ENCODE peak calls at places on chromosomes 7 and 10, in eight cellular contexts. M is prostate gland; O is nephron progenitor cell; B is stomach; C is CD8-positive, alpha-beta T cell; V is cardiac muscle cell; D is fibroblast of the aortic adventitia; S is colonic mucosa. L is an unnamed sample.

GRCh38 chr7:107659666-107660065 is 962 bp upstream of the SLC26A4 start:
- DNase-seq in C (no peak), M (no peak), B (no peak), S (no peak), O (no peak), V (no peak), D (peak; percentile 90), L (no peak)

GRCh38 chr7:84194484-84195260 is at the start of gene SEMA3A:
- DNase-seq in D (peak; percentile 89), B (no peak), M (peak; percentile 10), S (peak; percentile 22), O (peak; percentile 33), C (peak; percentile 49), V (peak; percentile 89), L (no peak)

GRCh38 chr7:142498364-142498763 is 240.5 kb upstream of the PRSS58 start:
- DNase-seq in D (no peak), O (no peak), C (no peak), M (no peak), B (no peak), V (no peak), S (no peak), L (no peak)

GRCh38 chr10:109823196-109823595 is 100.1 kb downstream of the XPNPEP1 start:
- DNase-seq in S (no peak), B (no peak), O (no peak), D (no peak), V (no peak), C (no peak), M (no peak), L (no peak)

GRCh38 chr7:117020605-117021002 is 67.3 kb downstream of the ST7 start:
- DNase-seq in D (no peak), S (no peak), B (no peak), O (no peak), M (no peak), C (no peak), V (peak; percentile 14), L (no peak)

GRCh38 chr10:69464401-69464800 is 13.1 kb downstream of the TSPAN15 start:
- DNase-seq in M (no peak), C (no peak), O (no peak), S (no peak), D (no peak), B (no peak), V (no peak), L (no peak)

GRCh38 chr10:50421026-50421719 is 169.9 kb upstream of the ASAH2 start:
- DNase-seq in O (peak; percentile 33), C (no peak), B (peak; percentile 41), M (no peak), V (peak; percentile 41), D (no peak), S (peak; percentile 42), L (no peak)

GRCh38 chr7:43639858-43640491 is 57.1 kb downstream of the STK17A start:
- DNase-seq in C (no peak), V (peak; percentile 17), D (peak; percentile 86), O (no peak), B (peak; percentile 72), S (peak; percentile 60), M (no peak), L (no peak)

GRCh38 chr7:138565451-138566114 is 105.5 kb downstream of the TRIM24 start:
- DNase-seq in V (no peak), M (no peak), D (peak; percentile 72), B (no peak), C (no peak), O (no peak), S (no peak), L (no peak)

GRCh38 chr7:34385385-34385784 is 272.6 kb upstream of the NPSR1 start:
- DNase-seq in O (no peak), M (no peak), D (no peak), C (no peak), B (no peak), V (no peak), S (no peak), L (no peak)

GRCh38 chr10:127889605-127890195 is 3.0 kb downstream of the CLRN3 start:
- DNase-seq in O (no peak), B (no peak), V (no peak), D (peak; percentile 27), C (no peak), M (no peak), S (peak; percentile 34), L (no peak)

GRCh38 chr10:113139695-113140094 is 189.6 kb downstream of the TCF7L2 start:
- DNase-seq in C (no peak), M (no peak), O (no peak), B (no peak), V (no peak), D (peak; percentile 63), S (no peak), L (no peak)

GRCh38 chr7:95933618-95934017 is 161.3 kb downstream of the DYNC1I1 start:
- DNase-seq in C (no peak), S (no peak), V (no peak), O (no peak), D (no peak), B (no peak), M (no peak), L (no peak)

GRCh38 chr7:7672545-7673239 is 32.1 kb downstream of the UMAD1 start:
- DNase-seq in C (no peak), B (no peak), M (no peak), D (no peak), S (no peak), V (no peak), O (no peak), L (no peak)

GRCh38 chr7:158252837-158253669 is 334.6 kb downstream of the PTPRN2 start:
- DNase-seq in D (no peak), S (no peak), V (no peak), O (no peak), M (no peak), B (peak; percentile 17), C (peak; percentile 43), L (peak; percentile 4)

GRCh38 chr10:12960939-12961338 is 40.6 kb downstream of the CCDC3 start:
- DNase-seq in C (no peak), M (no peak), O (no peak), B (no peak), S (no peak), D (no peak), V (no peak), L (no peak)

GRCh38 chr10:121541450-121541849 is 56.8 kb downstream of the FGFR2 start:
- DNase-seq in B (no peak), M (no peak), S (no peak), O (no peak), C (no peak), D (no peak), V (no peak), L (no peak)

GRCh38 chr7:50491943-50492342 is 41.8 kb upstream of the FIGNL1 start:
- DNase-seq in B (no peak), O (no peak), M (no peak), V (no peak), D (no peak), S (no peak), C (no peak), L (no peak)

GRCh38 chr7:71239517-71239916 is 107.6 kb downstream of the GALNT17 start:
- DNase-seq in C (no peak), M (peak; percentile 46), B (no peak), S (no peak), V (peak; percentile 64), O (no peak), D (no peak), L (no peak)

GRCh38 chr7:101867265-101867664 is 49.8 kb downstream of the CUX1 start:
- DNase-seq in M (no peak), C (no peak), S (no peak), V (no peak), B (no peak), D (no peak), O (no peak), L (no peak)

GRCh38 chr10:83991986-83992753 is 147.1 kb upstream of the GHITM start:
- DNase-seq in O (peak; percentile 59), V (peak; percentile 62), B (no peak), S (peak; percentile 31), M (no peak), D (no peak), C (no peak), L (no peak)

GRCh38 chr10:58930497-58930896 is 245.9 kb upstream of the PHYHIPL start:
- DNase-seq in M (no peak), B (no peak), C (no peak), O (no peak), S (no peak), V (no peak), D (no peak), L (no peak)

GRCh38 chr10:62248465-62248864 is 20.2 kb downstream of the RTKN2 start:
- DNase-seq in C (no peak), D (peak; percentile 67), V (no peak), S (no peak), M (no peak), O (no peak), B (no peak), L (no peak)

GRCh38 chr10:95183451-95184230 is 10.4 kb upstream of the ACSM6 start:
- DNase-seq in D (peak; percentile 68), S (peak; percentile 93), C (peak; percentile 84), B (peak; percentile 92), V (peak; percentile 88), O (peak; percentile 96), M (peak; percentile 74), L (peak; percentile 87)
- TF ChIP-seq CTCF in D (peak; percentile 80), S (peak; percentile 90), C (peak; percentile 56), B (peak; percentile 94), V (peak; percentile 81), O (peak; percentile 93), M (peak; percentile 94), L (peak; percentile 68)

GRCh38 chr7:40527723-40528122 is 392.9 kb downstream of the SUGCT start:
- DNase-seq in B (no peak), V (no peak), C (no peak), M (no peak), D (no peak), O (no peak), S (no peak), L (no peak)
- TF ChIP-seq CTCF in B (no peak), V (no peak), C (no peak), M (no peak), D (no peak), O (no peak), S (no peak), L (no peak)

DNA sequence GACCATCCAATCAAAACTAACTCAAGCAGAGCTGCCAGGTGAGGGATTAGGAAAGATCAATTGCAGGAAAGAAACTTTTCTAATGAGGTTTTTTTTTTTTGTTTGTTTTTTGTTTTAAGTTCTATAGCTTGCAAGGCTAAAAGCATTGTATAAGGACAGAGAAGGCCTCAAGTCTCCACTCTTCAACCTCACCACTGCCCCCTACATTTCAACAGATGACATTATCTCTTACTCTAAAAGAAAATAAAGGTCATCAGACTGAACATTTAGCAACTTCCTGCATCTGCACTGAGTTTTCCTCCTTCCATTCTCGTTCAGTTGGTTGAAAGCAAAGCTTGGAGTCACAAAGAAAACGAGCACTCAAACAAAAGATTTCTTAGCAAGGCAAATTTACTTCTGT is 45.2 kb upstream of the EXOC4 start:
- DNase-seq in O (no peak), D (no peak), V (no peak), B (no peak), S (no peak), M (no peak), C (no peak), L (no peak)
- TF ChIP-seq CTCF in O (peak; percentile 32), D (no peak), V (no peak), B (no peak), S (no peak), M (no peak), C (no peak), L (no peak)

DNA sequence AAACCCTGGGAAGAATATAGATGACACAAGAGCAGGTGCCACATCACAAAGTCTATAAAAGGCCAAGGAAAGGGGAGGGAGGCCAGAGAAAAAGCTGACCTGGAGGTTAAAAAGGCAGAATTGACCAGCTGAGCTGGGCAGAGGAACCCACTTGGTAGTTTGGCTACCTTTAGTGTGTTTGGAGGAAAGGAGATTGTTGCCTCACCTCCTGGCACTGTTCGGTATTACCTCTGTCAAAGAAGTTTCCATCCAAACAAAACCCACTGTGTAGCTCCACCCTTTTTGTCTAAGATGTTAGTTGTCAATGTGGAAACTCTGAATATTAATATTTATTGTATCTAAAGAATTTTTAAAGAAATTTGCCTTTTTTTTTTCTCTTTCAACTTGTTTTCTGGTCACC is 23.4 kb downstream of the ENTPD7 start:
- DNase-seq in V (no peak), S (no peak), B (no peak), M (peak; percentile 14), C (no peak), O (no peak), D (no peak), L (no peak)
- TF ChIP-seq CTCF in V (peak; percentile 2), S (no peak), B (peak; percentile 7), M (no peak), C (no peak), O (no peak), D (no peak), L (no peak)

L was measured in activated B cell treated with CpG ODN at 0.5 μM for 24 hours.